ENCODE peak calls at places on chromosome X, in five cellular contexts. One of them, this sample, is unnamed.

GRCh38 chrX:49725401-49725800 is 29.6 kb upstream of the PAGE1 start:
- DNase-seq in ovary: no peak
- DNase-seq in mesenchymal stem cell: no peak
- DNase-seq in HCT116: no peak
- DNase-seq in right lobe of liver: no peak
- DNase-seq in this sample: no peak

GRCh38 chrX:1685460-1685859 is 70.6 kb downstream of the ASMT start:
- DNase-seq in ovary: no peak
- DNase-seq in mesenchymal stem cell: no peak
- DNase-seq in HCT116: no peak
- DNase-seq in right lobe of liver: no peak
- DNase-seq in this sample: no peak

GRCh38 chrX:154411981-154412340 is 622 bp downstream of the TAFAZZIN start:
- DNase-seq in ovary: peak; percentile 76
- DNase-seq in mesenchymal stem cell: peak; percentile 67
- DNase-seq in HCT116: no peak
- DNase-seq in right lobe of liver: peak; percentile 73
- DNase-seq in this sample: peak; percentile 66

GRCh38 chrX:26613951-26614350 is 398.0 kb downstream of the MAGEB5 start:
- DNase-seq in ovary: no peak
- DNase-seq in mesenchymal stem cell: no peak
- DNase-seq in HCT116: no peak
- DNase-seq in right lobe of liver: no peak
- DNase-seq in this sample: no peak

GRCh38 chrX:44305921-44306320 is 37.6 kb downstream of the EFHC2 start:
- DNase-seq in ovary: no peak
- DNase-seq in mesenchymal stem cell: no peak
- DNase-seq in HCT116: no peak
- DNase-seq in right lobe of liver: no peak
- DNase-seq in this sample: no peak

GRCh38 chrX:101219840-101220191 is 230 bp downstream of the DRP2 start:
- DNase-seq in ovary: peak; percentile 30
- DNase-seq in mesenchymal stem cell: peak; percentile 71
- DNase-seq in HCT116: no peak
- DNase-seq in right lobe of liver: no peak
- DNase-seq in this sample: no peak

GRCh38 chrX:873016-873415 is 242.4 kb downstream of the SHOX start:
- DNase-seq in ovary: no peak
- DNase-seq in mesenchymal stem cell: no peak
- DNase-seq in HCT116: no peak
- DNase-seq in right lobe of liver: no peak
- DNase-seq in this sample: no peak

GRCh38 chrX:261167-261857 is 19.9 kb upstream of the PLCXD1 start:
- DNase-seq in ovary: peak; percentile 15
- DNase-seq in mesenchymal stem cell: peak; percentile 71
- DNase-seq in HCT116: no peak
- DNase-seq in right lobe of liver: no peak
- DNase-seq in this sample: no peak

GRCh38 chrX:38754102-38754790 is 47.0 kb upstream of the MID1IP1 start:
- DNase-seq in ovary: peak; percentile 22
- DNase-seq in mesenchymal stem cell: peak; percentile 54
- DNase-seq in HCT116: peak; percentile 32
- DNase-seq in right lobe of liver: no peak
- DNase-seq in this sample: peak; percentile 48

GRCh38 chrX:44669626-44670025 is 127.0 kb upstream of the FUNDC1 start:
- DNase-seq in ovary: no peak
- DNase-seq in mesenchymal stem cell: no peak
- DNase-seq in HCT116: no peak
- DNase-seq in right lobe of liver: no peak
- DNase-seq in this sample: no peak

GRCh38 chrX:11702420-11702819 is 36.7 kb upstream of the ARHGAP6 start:
- DNase-seq in ovary: no peak
- DNase-seq in mesenchymal stem cell: no peak
- DNase-seq in HCT116: no peak
- DNase-seq in right lobe of liver: no peak
- DNase-seq in this sample: no peak

GRCh38 chrX:18288716-18289115 is 65.8 kb downstream of the SCML2 start:
- DNase-seq in ovary: no peak
- DNase-seq in mesenchymal stem cell: no peak
- DNase-seq in HCT116: no peak
- DNase-seq in right lobe of liver: no peak
- DNase-seq in this sample: no peak

GRCh38 chrX:43882294-43882681 is at the start of gene MAOB:
- DNase-seq in ovary: peak; percentile 62
- DNase-seq in mesenchymal stem cell: no peak
- DNase-seq in HCT116: no peak
- DNase-seq in right lobe of liver: peak; percentile 74
- DNase-seq in this sample: no peak

GRCh38 chrX:82196866-82197265 is 995.0 kb downstream of the SH3BGRL start:
- DNase-seq in ovary: no peak
- DNase-seq in mesenchymal stem cell: no peak
- DNase-seq in HCT116: no peak
- DNase-seq in right lobe of liver: no peak
- DNase-seq in this sample: no peak

GRCh38 chrX:38124000-38124399 is 96.7 kb downstream of the SRPX start:
- DNase-seq in ovary: no peak
- DNase-seq in mesenchymal stem cell: no peak
- DNase-seq in HCT116: no peak
- DNase-seq in right lobe of liver: no peak
- DNase-seq in this sample: no peak

DNA sequence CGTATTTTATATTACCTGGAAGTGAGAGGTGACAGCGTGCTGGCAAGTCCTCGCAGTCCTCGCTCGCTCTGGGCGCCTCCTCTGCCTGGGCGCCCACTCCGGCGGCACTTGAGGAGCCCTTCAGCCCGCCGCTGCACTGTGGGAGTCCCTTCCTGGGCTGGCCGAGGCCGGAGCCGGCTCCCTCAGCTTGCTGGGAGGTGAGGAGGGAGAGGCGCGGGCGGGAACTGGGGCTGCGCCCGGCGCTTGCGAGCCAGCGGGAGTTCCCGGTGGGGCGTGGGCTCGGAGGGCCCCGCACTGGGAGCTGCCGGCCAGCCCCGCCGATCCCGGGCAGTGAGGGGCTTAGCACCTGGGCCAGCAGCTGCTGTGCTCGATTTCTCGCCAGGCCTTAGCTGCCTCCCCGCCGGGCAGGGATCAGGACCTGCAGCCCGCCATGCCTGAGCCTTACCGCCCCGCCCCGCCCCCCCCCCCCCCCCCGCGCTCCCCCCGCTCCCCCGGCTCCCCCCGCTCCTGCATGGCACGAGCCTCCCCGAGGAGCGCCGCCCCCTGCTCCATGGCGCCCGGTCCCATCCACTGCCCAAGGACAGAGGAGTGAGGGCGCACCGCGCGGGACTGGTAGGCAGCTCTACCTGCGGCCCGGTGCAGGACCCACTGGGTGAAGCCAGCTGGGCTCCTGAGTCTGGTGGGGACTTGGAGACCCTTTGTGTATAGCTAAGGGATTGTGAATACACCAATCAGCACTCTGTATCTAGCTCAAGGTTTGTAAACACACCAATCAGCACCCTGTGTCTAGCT is 298.9 kb upstream of the MAGEB16 start:
- DNase-seq in ovary: no peak
- DNase-seq in mesenchymal stem cell: no peak
- DNase-seq in HCT116: no peak
- DNase-seq in right lobe of liver: no peak
- DNase-seq in this sample: no peak
- H3K4me1 ChIP-seq in ovary: no peaks in the 10 kb centered on the region
- H3K4me1 ChIP-seq in mesenchymal stem cell: no peaks in the 10 kb centered on the region
- H3K4me1 ChIP-seq in HCT116: no peaks in the 10 kb centered on the region
- H3K4me1 ChIP-seq in right lobe of liver: no peaks in the 10 kb centered on the region
- H3K4me1 ChIP-seq in this sample: no peaks in the 10 kb centered on the region

DNA sequence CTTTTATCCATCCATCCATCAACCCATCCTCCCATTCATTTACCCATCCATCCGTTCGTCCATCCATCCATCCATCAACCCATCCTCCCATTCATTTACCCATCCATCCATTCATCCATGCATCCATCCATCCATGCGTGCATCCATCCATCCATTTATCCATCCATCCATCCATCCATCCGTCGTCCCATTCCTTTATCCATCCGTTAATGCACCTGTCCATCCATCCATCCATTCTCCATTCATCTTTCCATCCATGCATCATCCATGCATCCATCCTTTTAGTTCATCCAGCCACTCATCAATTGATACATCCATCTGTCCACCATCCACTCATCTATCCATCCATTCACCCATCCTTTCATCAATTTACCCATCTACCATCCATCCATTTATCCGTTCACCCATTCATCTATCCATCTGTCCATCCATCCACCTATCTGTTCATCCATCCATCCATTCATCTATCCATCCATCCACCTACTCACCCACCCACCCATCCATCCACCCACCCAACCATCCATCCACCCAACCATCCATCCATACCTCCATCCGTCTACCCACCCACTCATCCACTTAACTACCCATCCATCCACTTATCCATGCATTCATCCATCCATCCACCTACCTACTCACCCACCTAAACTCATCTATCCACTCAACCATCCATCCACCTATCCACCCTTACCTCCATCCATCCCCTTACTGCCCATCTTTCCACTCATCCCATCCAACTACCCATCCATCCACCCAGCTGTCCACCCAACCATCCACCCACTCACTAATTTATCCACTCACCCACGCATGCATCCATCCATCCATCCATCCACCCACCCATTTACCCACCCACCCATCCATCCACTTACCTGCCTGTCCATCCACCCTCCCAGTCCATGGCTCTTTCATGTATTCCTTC is 9.6 kb downstream of the CD99 start:
- DNase-seq in ovary: no peak
- DNase-seq in mesenchymal stem cell: no peak
- DNase-seq in HCT116: no peak
- DNase-seq in right lobe of liver: no peak
- DNase-seq in this sample: no peak
- H3K4me1 ChIP-seq in ovary: peaks cover 18% of the 10 kb centered on the region
- H3K4me1 ChIP-seq in mesenchymal stem cell: peaks cover 18% of the 10 kb centered on the region
- H3K4me1 ChIP-seq in HCT116: no peaks in the 10 kb centered on the region
- H3K4me1 ChIP-seq in right lobe of liver: no peaks in the 10 kb centered on the region
- H3K4me1 ChIP-seq in this sample: peaks cover 61% of the 10 kb centered on the region

GRCh38 chrX:132743086-132743485 is 215.3 kb downstream of the HS6ST2 start:
- DNase-seq in ovary: no peak
- DNase-seq in mesenchymal stem cell: no peak
- DNase-seq in HCT116: no peak
- DNase-seq in right lobe of liver: no peak
- DNase-seq in this sample: no peak

GRCh38 chrX:132745593-132745992 is 212.8 kb downstream of the HS6ST2 start:
- DNase-seq in ovary: no peak
- DNase-seq in mesenchymal stem cell: no peak
- DNase-seq in HCT116: no peak
- DNase-seq in right lobe of liver: no peak
- DNase-seq in this sample: no peak

GRCh38 chrX:132741706-132742105 is 216.7 kb downstream of the HS6ST2 start:
- DNase-seq in ovary: no peak
- DNase-seq in mesenchymal stem cell: peak; percentile 7
- DNase-seq in HCT116: no peak
- DNase-seq in right lobe of liver: no peak
- DNase-seq in this sample: no peak

GRCh38 chrX:132748268-132748667 is 210.2 kb downstream of the HS6ST2 start:
- DNase-seq in ovary: no peak
- DNase-seq in mesenchymal stem cell: no peak
- DNase-seq in HCT116: no peak
- DNase-seq in right lobe of liver: no peak
- DNase-seq in this sample: no peak

DNA sequence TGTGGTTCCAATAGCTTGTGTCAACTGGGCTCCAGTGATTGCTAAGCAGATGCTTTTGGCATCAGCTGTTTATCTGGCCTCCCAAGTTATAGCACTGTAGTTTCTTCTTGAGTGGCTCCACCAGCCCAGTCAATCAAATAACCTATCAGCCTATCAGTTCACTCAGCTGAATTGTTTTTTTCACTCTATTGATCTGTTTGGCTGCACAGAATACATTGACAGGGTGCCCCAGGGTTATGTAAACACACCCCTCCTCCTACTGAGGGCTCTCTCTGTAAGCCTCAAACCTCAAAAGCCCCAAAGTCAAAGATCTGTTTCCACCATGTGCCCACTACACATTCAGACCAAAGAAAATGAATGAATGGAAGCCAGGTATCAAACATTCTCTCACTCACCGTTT is 214.0 kb downstream of the HS6ST2 start:
- DNase-seq in ovary: no peak
- DNase-seq in mesenchymal stem cell: no peak
- DNase-seq in HCT116: no peak
- DNase-seq in right lobe of liver: no peak
- DNase-seq in this sample: no peak
- H3K4me1 ChIP-seq in ovary: peaks cover 1% of the 10 kb centered on the region
- H3K4me1 ChIP-seq in mesenchymal stem cell: no peaks in the 10 kb centered on the region
- H3K4me1 ChIP-seq in HCT116: no peaks in the 10 kb centered on the region
- H3K4me1 ChIP-seq in right lobe of liver: no peaks in the 10 kb centered on the region
- H3K4me1 ChIP-seq in this sample: no peaks in the 10 kb centered on the region

DNA sequence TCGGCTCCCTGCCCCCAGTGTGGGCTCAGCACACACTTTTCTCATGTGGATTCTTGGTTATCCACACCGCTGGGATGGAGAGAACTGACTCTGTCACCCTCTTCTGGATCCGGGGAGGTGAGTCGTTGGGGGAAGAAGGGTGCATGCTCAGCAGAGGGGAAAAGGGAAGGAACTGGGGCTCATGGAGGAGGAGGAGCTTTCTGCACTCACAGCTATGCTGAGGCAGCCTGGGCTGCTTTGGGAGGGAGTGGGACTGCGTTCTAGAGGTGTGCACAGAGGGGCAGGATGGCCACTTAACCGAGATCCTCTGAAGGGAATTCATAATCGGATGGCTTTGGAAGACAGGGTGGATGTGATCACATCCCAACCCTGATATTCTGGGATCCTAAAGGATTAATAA is 51.6 kb downstream of the RTL5 start:
- DNase-seq in ovary: no peak
- DNase-seq in mesenchymal stem cell: no peak
- DNase-seq in HCT116: no peak
- DNase-seq in right lobe of liver: no peak
- DNase-seq in this sample: no peak
- H3K4me1 ChIP-seq in ovary: no peaks in the 10 kb centered on the region
- H3K4me1 ChIP-seq in mesenchymal stem cell: peaks cover 6% of the 10 kb centered on the region
- H3K4me1 ChIP-seq in HCT116: no peaks in the 10 kb centered on the region
- H3K4me1 ChIP-seq in right lobe of liver: no peaks in the 10 kb centered on the region
- H3K4me1 ChIP-seq in this sample: no peaks in the 10 kb centered on the region

GRCh38 chrX:20285513-20285912 is 18.8 kb upstream of the RPS6KA3 start:
- DNase-seq in ovary: no peak
- DNase-seq in mesenchymal stem cell: no peak
- DNase-seq in HCT116: no peak
- DNase-seq in right lobe of liver: no peak
- DNase-seq in this sample: no peak
- H3K4me1 ChIP-seq in ovary: no peaks in the 10 kb centered on the region
- H3K4me1 ChIP-seq in mesenchymal stem cell: no peaks in the 10 kb centered on the region
- H3K4me1 ChIP-seq in HCT116: no peaks in the 10 kb centered on the region
- H3K4me1 ChIP-seq in right lobe of liver: no peaks in the 10 kb centered on the region
- H3K4me1 ChIP-seq in this sample: no peaks in the 10 kb centered on the region

GRCh38 chrX:10168226-10168625 is 11.5 kb downstream of the CLCN4 start:
- DNase-seq in ovary: no peak
- DNase-seq in mesenchymal stem cell: no peak
- DNase-seq in HCT116: no peak
- DNase-seq in right lobe of liver: peak; percentile 44
- DNase-seq in this sample: no peak
- H3K4me1 ChIP-seq in ovary: no peaks in the 10 kb centered on the region
- H3K4me1 ChIP-seq in mesenchymal stem cell: peaks cover 5% of the 10 kb centered on the region
- H3K4me1 ChIP-seq in HCT116: no peaks in the 10 kb centered on the region
- H3K4me1 ChIP-seq in right lobe of liver: no peaks in the 10 kb centered on the region
- H3K4me1 ChIP-seq in this sample: peaks cover 14% of the 10 kb centered on the region

This sample was measured in OCI-LY7.